ENCODE peak calls at places on chromosomes 13 and 19, in nine cellular contexts. L, N, M, X, I, Z, D, H and U are unnamed samples.

GRCh38 chr13:60679131-60679530 is 282.1 kb downstream of the TDRD3 start:
- DNase-seq in I (no peak), N (no peak), X (no peak), L (no peak), D (no peak), Z (no peak), H (no peak), M (no peak), U (no peak)

GRCh38 chr19:18173054-18173571 is 500 bp upstream of the IFI30 start:
- DNase-seq in D (no peak), L (no peak), M (no peak), N (no peak), I (no peak), H (no peak), Z (no peak), X (no peak), U (peak)

GRCh38 chr13:103517066-103517767 is 451.0 kb upstream of the SLC10A2 start:
- DNase-seq in L (no peak), N (no peak), I (no peak), X (no peak), Z (no peak), H (no peak), M (no peak), D (no peak), U (no peak)

GRCh38 chr13:51585234-51585672 is 991 bp downstream of the WDFY2 start:
- DNase-seq in X (no peak), M (peak), L (peak), Z (no peak), I (no peak), H (no peak), N (no peak), D (no peak), U (peak)

GRCh38 chr13:40812102-40812501 is 22.7 kb downstream of the SLC25A15 start:
- DNase-seq in L (no peak), Z (no peak), I (no peak), D (no peak), H (no peak), X (no peak), M (no peak), N (no peak), U (no peak)

GRCh38 chr19:38735257-38735686 is 9.0 kb downstream of the CAPN12 start:
- DNase-seq in M (no peak), L (no peak), X (no peak), D (no peak), H (no peak), Z (no peak), N (peak), I (no peak), U (no peak)

GRCh38 chr13:30000373-30000770 is 150.0 kb upstream of the UBL3 start:
- DNase-seq in L (no peak), H (no peak), N (no peak), D (no peak), M (no peak), X (no peak), Z (no peak), I (no peak), U (no peak)

GRCh38 chr19:7337380-7338194 is 11.2 kb upstream of the ARHGEF18 start:
- DNase-seq in I (no peak), N (peak), D (peak), Z (no peak), M (no peak), X (no peak), H (no peak), L (no peak), U (no peak)

GRCh38 chr19:18000981-18001836 is 6.8 kb upstream of the ARRDC2 start:
- DNase-seq in D (peak), N (peak), X (peak), L (peak), Z (no peak), I (peak), H (peak), M (peak), U (peak)

GRCh38 chr13:66994097-66994496 is 236.0 kb downstream of the PCDH9 start:
- DNase-seq in N (peak), Z (peak), D (no peak), M (peak), H (no peak), I (no peak), L (peak), X (no peak), U (peak)

GRCh38 chr13:23461544-23461943 is 28.0 kb upstream of the SACS start:
- DNase-seq in N (no peak), X (no peak), H (no peak), D (no peak), Z (no peak), M (no peak), I (no peak), L (no peak), U (no peak)

GRCh38 chr13:102141625-102142472 is 260.0 kb downstream of the FGF14 start:
- DNase-seq in Z (no peak), N (no peak), M (peak), L (peak), X (no peak), D (no peak), I (no peak), H (peak), U (no peak)

GRCh38 chr13:96726651-96727050 is 267.6 kb downstream of the OXGR1 start:
- DNase-seq in D (no peak), M (no peak), N (no peak), L (no peak), I (no peak), H (no peak), X (no peak), Z (no peak), U (no peak)

GRCh38 chr13:20703785-20704458 is 423 bp downstream of the IL17D start:
- DNase-seq in Z (peak), N (peak), I (peak), H (peak), L (peak), M (peak), X (peak), D (peak), U (peak)

GRCh38 chr13:99217461-99218101 is 16.9 kb downstream of the UBAC2 start:
- DNase-seq in M (no peak), N (no peak), Z (no peak), H (no peak), D (no peak), L (no peak), X (no peak), I (peak), U (no peak)

GRCh38 chr13:58960909-58961308 is 1202.8 kb downstream of the DIAPH3 start:
- DNase-seq in D (no peak), H (peak), Z (no peak), L (peak), N (no peak), M (peak), I (no peak), X (no peak), U (no peak)

GRCh38 chr13:30789360-30789862 is 54.1 kb downstream of the ALOX5AP start:
- DNase-seq in N (no peak), H (no peak), L (no peak), X (no peak), Z (no peak), D (no peak), I (no peak), M (no peak), U (no peak)